ENCODE peak calls at places on chromosomes 5 and 9, in six cellular contexts. R is IMR-90, D is neuronal stem cell, S is H1, X is trophoblast cell, G is mesenchymal stem cell. Z is an unnamed sample.

GRCh38 chr9:5493597-5494511 is 16.5 kb upstream of the PDCD1LG2 start:
- DNase-seq in R (peak), D (no peak), S (no peak), X (no peak), G (peak), Z (no peak)

GRCh38 chr5:150026682-150027172 is 26.2 kb downstream of the HMGXB3 start:
- DNase-seq in R (no peak), D (no peak), S (no peak), X (no peak), G (no peak), Z (no peak)

GRCh38 chr5:175878544-175879438 is 7.4 kb downstream of the CPLX2 start:
- DNase-seq in R (no peak), D (no peak), S (peak), X (peak), G (no peak), Z (peak)

GRCh38 chr5:159353661-159354252 is 23.5 kb upstream of the IL12B start:
- DNase-seq in R (peak), D (no peak), S (no peak), X (no peak), G (no peak), Z (no peak)

GRCh38 chr5:170985486-170985885 is 123.7 kb downstream of the RANBP17 start:
- DNase-seq in R (peak), D (no peak), S (no peak), X (no peak), G (no peak), Z (no peak)

GRCh38 chr9:90546200-90546599 is 96.4 kb downstream of the DIRAS2 start:
- DNase-seq in R (peak), D (peak), S (no peak), X (peak), G (peak), Z (no peak)

GRCh38 chr5:135887881-135888614 is 7.6 kb downstream of the IL9 start:
- DNase-seq in R (peak), D (peak), S (peak), X (peak), G (peak), Z (peak)

GRCh38 chr9:130991227-130992058 is 17.5 kb upstream of the LAMC3 start:
- DNase-seq in R (no peak), D (no peak), S (no peak), X (no peak), G (no peak), Z (peak)

GRCh38 chr5:141223112-141223783 is at the start of gene PCDHB14:
- DNase-seq in R (peak), D (peak), S (no peak), X (peak), G (peak), Z (peak)

GRCh38 chr9:27799326-27799725 is 226.0 kb upstream of the C9orf72 start:
- DNase-seq in R (no peak), D (no peak), S (no peak), X (no peak), G (no peak), Z (no peak)

GRCh38 chr5:102670224-102670836 is 84.8 kb upstream of the PAM start:
- DNase-seq in R (no peak), D (no peak), S (peak), X (peak), G (no peak), Z (peak)

GRCh38 chr9:68904454-68904853 is 109.5 kb downstream of the PRKACG start:
- DNase-seq in R (no peak), D (no peak), S (no peak), X (no peak), G (no peak), Z (no peak)

GRCh38 chr5:29214821-29215220 is 1978.7 kb upstream of the CDH6 start:
- DNase-seq in R (no peak), D (no peak), S (no peak), X (no peak), G (peak), Z (no peak)

GRCh38 chr5:82335807-82336206 is 57.7 kb upstream of the RPS23 start:
- DNase-seq in R (peak), D (no peak), S (no peak), X (no peak), G (peak), Z (no peak)

GRCh38 chr9:94971378-94972131 is 245.1 kb downstream of the AOPEP start:
- DNase-seq in R (no peak), D (no peak), S (no peak), X (no peak), G (no peak), Z (no peak)

GRCh38 chr5:116466740-116467139 is 107.9 kb downstream of the SEMA6A start:
- DNase-seq in R (no peak), D (no peak), S (no peak), X (no peak), G (no peak), Z (no peak)

DNA sequence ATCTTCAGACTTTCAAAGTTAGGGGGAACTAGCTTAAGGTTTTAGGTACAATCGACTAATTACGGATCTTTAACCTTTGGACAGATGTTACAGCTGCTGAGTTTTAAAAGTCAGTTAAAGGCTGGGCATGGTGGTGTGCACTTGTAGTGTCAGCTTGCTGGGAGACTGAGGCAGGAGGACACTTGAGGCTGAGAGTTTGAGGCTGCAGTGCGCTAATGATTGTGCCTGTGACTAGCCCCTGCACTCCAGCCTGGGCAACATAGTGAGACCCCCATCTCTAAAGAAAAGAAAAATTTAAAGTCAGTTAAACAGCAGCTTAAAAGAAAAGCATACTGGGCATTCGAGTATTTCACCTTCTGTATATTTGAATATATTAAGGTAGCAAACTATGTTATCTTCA is 51.4 kb downstream of the JMY start:
- DNase-seq in R (no peak), D (no peak), S (no peak), X (no peak), G (no peak), Z (no peak)
- H2AK5ac ChIP-seq in R (no peak), D (no peak), S (no peak), X (no peak), G (no peak), Z (no peak)

DNA sequence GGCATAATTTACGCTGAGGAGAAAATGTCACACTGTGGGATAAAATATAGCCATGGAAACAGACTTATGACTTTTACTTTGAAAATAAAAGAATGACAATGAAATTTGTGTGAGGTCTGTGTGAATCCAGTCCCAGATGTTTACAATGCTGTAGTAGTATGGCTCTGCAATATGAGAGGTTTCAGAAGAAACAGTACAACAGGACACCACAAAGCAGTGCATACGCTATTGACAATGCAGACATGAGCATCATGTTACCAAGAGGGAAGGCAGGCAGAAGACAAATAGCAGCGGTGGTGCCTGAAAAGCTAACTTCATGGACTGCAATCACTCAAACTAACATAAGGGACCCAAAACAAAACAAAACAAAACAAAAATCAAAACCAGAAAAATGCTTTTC is 1.8 kb downstream of the FGF10 start:
- DNase-seq in R (no peak), D (no peak), S (no peak), X (no peak), G (no peak), Z (no peak)
- H3K14ac ChIP-seq in R (no peak), D (no peak), S (no peak), X (no peak), G (no peak), Z (no peak)

GRCh38 chr9:135993409-135993742 is 32.2 kb upstream of the UBAC1 start:
- DNase-seq in R (no peak), D (no peak), S (no peak), X (no peak), G (no peak), Z (no peak)
- H3K23ac ChIP-seq in R (peak), D (no peak), S (no peak), X (no peak), G (no peak), Z (no peak)

GRCh38 chr5:180786398-180787005 is 16.1 kb downstream of the MGAT1 start:
- DNase-seq in R (no peak), D (no peak), S (no peak), X (peak), G (peak), Z (no peak)
- H2AK5ac ChIP-seq in R (peak), D (peak), S (peak), X (peak), G (peak), Z (no peak)

DNA sequence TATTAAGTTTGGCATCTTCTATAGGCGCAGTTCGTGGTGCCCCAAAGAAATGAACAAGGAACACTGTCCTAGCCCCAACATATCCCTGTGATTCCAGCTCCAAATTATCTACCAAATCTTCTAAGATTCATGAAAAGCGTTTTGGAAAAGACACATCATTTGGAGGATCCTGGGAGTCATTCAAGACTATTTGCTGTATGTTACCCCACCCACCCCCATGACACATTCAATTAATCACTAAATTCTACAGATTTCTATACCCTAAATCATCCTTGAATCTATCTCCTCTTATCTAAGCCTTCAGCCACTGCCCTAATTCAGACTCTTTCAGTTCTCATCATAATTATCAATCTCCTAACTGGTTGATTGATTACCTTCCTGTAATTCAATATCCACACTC is 5.5 kb upstream of the RUSC2 start:
- DNase-seq in R (no peak), D (no peak), S (no peak), X (no peak), G (no peak), Z (no peak)
- H3K14ac ChIP-seq in R (no peak), D (no peak), S (no peak), X (no peak), G (no peak), Z (no peak)

DNA sequence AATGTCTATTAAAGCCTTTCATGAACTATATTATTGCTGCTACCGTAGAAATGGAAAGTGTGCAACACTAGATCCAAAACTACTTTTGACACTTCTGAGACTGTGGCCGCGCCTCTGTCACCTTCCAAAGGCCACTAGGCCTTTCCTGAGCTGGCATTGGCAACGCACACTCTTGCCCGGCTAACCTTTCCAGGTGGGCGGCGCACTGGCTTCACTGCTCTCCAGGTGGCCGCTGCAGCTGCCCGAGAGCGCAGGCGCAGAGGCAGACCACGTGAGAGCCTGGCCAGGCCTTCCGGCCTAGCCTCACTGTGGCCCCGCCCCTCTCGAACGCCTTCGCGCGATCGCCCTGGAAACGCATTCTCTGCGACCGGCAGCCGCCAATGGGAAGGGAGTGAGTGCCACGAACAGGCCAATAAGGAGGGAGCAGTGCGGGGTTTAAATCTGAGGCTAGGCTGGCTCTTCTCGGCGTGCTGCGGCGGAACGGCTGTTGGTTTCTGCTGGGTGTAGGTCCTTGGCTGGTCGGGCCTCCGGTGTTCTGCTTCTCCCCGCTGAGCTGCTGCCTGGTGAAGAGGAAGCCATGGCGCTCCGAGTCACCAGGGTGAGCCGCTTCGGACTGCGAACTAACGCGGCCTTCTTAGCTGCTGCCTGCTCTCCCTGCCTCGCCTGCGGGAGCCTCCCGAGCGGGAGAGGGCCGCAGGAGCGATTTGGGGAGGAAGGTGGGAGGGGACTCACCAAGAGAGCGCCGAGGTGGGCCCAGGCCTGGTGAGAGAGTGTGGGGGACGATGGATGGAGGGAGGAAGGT is at the start of gene CCNB1:
- DNase-seq in R (peak), D (peak), S (peak), X (peak), G (peak), Z (peak)
- H3K23ac ChIP-seq in R (peak), D (peak), S (no peak), X (no peak), G (no peak), Z (peak)